ENCODE peak calls at places on chromosome 4, in six cellular contexts. P is IMR-90, I is hepatocyte, Y is upper lobe of right lung, Q is fibroblast of lung, X is body of pancreas. B is an unnamed sample.

GRCh38 chr4:85029453-85029852 is 63.0 kb upstream of the WDFY3 start:
- DNase-seq in P (no peak), I (no peak), Y (no peak), Q (no peak), X (no peak), B (no peak)

GRCh38 chr4:181662383-181662782 is 580.8 kb upstream of the TENM3 start:
- DNase-seq in P (peak), I (no peak), Y (no peak), Q (peak), X (no peak), B (no peak)

GRCh38 chr4:137663376-137664054 is 131.2 kb upstream of the PCDH18 start:
- DNase-seq in P (no peak), I (peak), Y (no peak), Q (no peak), X (no peak), B (no peak)

GRCh38 chr4:139957986-139958737 is 195.8 kb downstream of the MAML3 start:
- DNase-seq in P (no peak), I (no peak), Y (no peak), Q (no peak), X (no peak), B (no peak)

GRCh38 chr4:185911556-185912064 is 99.6 kb upstream of the SORBS2 start:
- DNase-seq in P (peak), I (no peak), Y (no peak), Q (peak), X (no peak), B (no peak)

GRCh38 chr4:14233126-14233525 is 605.6 kb upstream of the BOD1L1 start:
- DNase-seq in P (no peak), I (no peak), Y (no peak), Q (no peak), X (no peak), B (no peak)

GRCh38 chr4:76449362-76449767 is 14.3 kb downstream of the SHROOM3 start:
- DNase-seq in P (no peak), I (no peak), Y (no peak), Q (peak), X (no peak), B (no peak)

GRCh38 chr4:146243141-146243882 is 29.0 kb downstream of the REELD1 start:
- DNase-seq in P (peak), I (no peak), Y (peak), Q (peak), X (no peak), B (no peak)

GRCh38 chr4:19583827-19584569 is 667.7 kb upstream of the SLIT2 start:
- DNase-seq in P (no peak), I (no peak), Y (no peak), Q (peak), X (no peak), B (no peak)

GRCh38 chr4:173448919-173449641 is 50.2 kb upstream of the SCRG1 start:
- DNase-seq in P (peak), I (no peak), Y (no peak), Q (no peak), X (no peak), B (no peak)

GRCh38 chr4:105875233-105875632 is 20.0 kb upstream of the NPNT start:
- DNase-seq in P (no peak), I (no peak), Y (no peak), Q (no peak), X (no peak), B (no peak)

GRCh38 chr4:148166132-148166531 is 276.1 kb downstream of the NR3C2 start:
- DNase-seq in P (no peak), I (no peak), Y (no peak), Q (peak), X (no peak), B (no peak)

GRCh38 chr4:120718979-120719566 is 203.5 kb downstream of the PRDM5 start:
- DNase-seq in P (peak), I (peak), Y (no peak), Q (peak), X (no peak), B (no peak)

GRCh38 chr4:153931804-153932203 is 142.9 kb upstream of the SFRP2 start:
- DNase-seq in P (no peak), I (peak), Y (no peak), Q (peak), X (no peak), B (no peak)

GRCh38 chr4:8402640-8403039 is 37.9 kb downstream of the ACOX3 start:
- DNase-seq in P (no peak), I (no peak), Y (no peak), Q (no peak), X (no peak), B (no peak)

GRCh38 chr4:73853246-73853704 is at the start of gene PF4V1:
- DNase-seq in P (no peak), I (peak), Y (peak), Q (peak), X (peak), B (no peak)

GRCh38 chr4:184812181-184812542 is 13.6 kb downstream of the ACSL1 start:
- DNase-seq in P (no peak), I (no peak), Y (no peak), Q (no peak), X (no peak), B (no peak)

GRCh38 chr4:168569066-168569908 is 72.4 kb downstream of the PALLD start:
- DNase-seq in P (no peak), I (peak), Y (no peak), Q (peak), X (peak), B (no peak)

GRCh38 chr4:189001971-189002450 is 862.8 kb downstream of the TRIML1 start:
- DNase-seq in P (no peak), I (no peak), Y (peak), Q (no peak), X (no peak), B (no peak)

GRCh38 chr4:78493731-78494130 is 57.8 kb upstream of the ANXA3 start:
- DNase-seq in P (no peak), I (no peak), Y (no peak), Q (no peak), X (no peak), B (no peak)

GRCh38 chr4:9977518-9978031 is 43.7 kb downstream of the SLC2A9 start:
- DNase-seq in P (no peak), I (no peak), Y (no peak), Q (no peak), X (no peak), B (no peak)

GRCh38 chr4:5980436-5981155 is 37.6 kb downstream of the C4orf50 start:
- DNase-seq in P (no peak), I (no peak), Y (no peak), Q (no peak), X (no peak), B (no peak)

GRCh38 chr4:142549726-142550463 is 296.2 kb downstream of the INPP4B start:
- DNase-seq in P (peak), I (peak), Y (no peak), Q (peak), X (peak), B (peak)

GRCh38 chr4:48127882-48128394 is 6.1 kb downstream of the TXK start:
- DNase-seq in P (peak), I (peak), Y (peak), Q (peak), X (peak), B (peak)

GRCh38 chr4:186190456-186191265 is 706 bp upstream of the CYP4V2 start:
- DNase-seq in P (no peak), I (peak), Y (peak), Q (peak), X (no peak), B (peak)

GRCh38 chr4:122976111-122976510 is 53.7 kb upstream of the NUDT6 start:
- DNase-seq in P (no peak), I (no peak), Y (no peak), Q (no peak), X (no peak), B (no peak)
- H3K27ac ChIP-seq in P (no peak), I (no peak), Y (no peak), Q (no peak), X (no peak), B (no peak)

DNA sequence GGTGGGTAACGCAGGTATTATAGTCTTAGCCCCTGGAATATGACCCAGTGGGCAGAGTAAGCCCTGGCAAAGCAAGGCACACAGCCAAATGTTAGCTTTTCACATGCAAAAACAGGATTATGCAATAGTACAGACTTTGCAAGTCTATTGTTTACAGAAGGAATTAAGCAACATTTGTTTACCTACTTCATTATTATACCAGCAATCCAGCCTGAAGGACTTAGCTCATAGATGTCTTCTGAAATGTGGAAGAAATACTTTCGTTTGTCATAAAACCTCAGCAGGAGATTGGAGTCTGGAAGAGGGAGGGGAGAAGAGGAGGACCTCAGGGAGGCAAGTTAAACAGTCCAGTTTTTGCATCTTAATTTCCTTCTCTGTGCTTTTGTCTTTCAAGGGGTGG is 226.7 kb upstream of the CENPE start:
- DNase-seq in P (no peak), I (peak), Y (no peak), Q (no peak), X (peak), B (peak)
- TF ChIP-seq CTCF in P (no peak), I (no peak), Y (no peak), Q (no peak), X (no peak), B (no peak)

DNA sequence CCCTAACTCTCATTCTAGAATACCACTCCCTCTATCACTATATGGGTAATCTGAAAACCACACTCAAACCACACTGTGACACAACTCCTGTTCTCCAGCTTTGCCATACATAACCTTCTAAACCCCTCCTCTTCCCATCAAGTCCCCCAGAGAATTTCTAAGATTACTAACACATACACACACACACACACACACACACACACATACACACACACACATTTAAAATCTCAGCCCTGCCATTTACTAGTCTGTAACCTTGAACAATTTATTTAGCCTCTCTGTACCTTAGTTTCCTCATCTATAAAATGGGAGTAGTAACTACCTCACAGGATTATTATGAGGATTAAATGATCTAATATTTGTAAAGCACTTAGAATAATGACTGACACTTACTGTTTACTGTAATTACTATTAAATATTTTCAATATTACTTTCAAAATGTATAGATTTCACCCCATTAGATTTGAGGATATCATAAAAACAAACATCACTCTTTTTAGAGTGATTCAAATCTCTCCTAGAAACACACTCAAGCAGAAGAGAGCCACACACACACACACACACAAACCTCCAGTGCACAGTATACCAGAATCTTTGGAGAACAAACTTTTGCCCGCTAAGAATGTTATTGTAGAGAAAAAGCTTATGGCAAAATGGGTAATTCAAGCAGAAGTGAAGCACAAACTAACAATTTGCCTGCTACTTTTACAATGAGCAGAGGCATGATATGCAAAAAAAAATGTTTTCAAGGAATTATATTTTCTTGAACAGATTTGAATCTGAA is 3.8 kb downstream of the ANKRD50 start:
- DNase-seq in P (peak), I (no peak), Y (no peak), Q (peak), X (no peak), B (no peak)
- H3K27ac ChIP-seq in P (no peak), I (no peak), Y (no peak), Q (no peak), X (no peak), B (no peak)

GRCh38 chr4:128221556-128221955 is 66.1 kb downstream of the PGRMC2 start:
- DNase-seq in P (no peak), I (no peak), Y (no peak), Q (peak), X (no peak), B (no peak)

GRCh38 chr4:128225148-128225547 is 62.5 kb downstream of the PGRMC2 start:
- DNase-seq in P (peak), I (no peak), Y (no peak), Q (peak), X (no peak), B (no peak)

DNA sequence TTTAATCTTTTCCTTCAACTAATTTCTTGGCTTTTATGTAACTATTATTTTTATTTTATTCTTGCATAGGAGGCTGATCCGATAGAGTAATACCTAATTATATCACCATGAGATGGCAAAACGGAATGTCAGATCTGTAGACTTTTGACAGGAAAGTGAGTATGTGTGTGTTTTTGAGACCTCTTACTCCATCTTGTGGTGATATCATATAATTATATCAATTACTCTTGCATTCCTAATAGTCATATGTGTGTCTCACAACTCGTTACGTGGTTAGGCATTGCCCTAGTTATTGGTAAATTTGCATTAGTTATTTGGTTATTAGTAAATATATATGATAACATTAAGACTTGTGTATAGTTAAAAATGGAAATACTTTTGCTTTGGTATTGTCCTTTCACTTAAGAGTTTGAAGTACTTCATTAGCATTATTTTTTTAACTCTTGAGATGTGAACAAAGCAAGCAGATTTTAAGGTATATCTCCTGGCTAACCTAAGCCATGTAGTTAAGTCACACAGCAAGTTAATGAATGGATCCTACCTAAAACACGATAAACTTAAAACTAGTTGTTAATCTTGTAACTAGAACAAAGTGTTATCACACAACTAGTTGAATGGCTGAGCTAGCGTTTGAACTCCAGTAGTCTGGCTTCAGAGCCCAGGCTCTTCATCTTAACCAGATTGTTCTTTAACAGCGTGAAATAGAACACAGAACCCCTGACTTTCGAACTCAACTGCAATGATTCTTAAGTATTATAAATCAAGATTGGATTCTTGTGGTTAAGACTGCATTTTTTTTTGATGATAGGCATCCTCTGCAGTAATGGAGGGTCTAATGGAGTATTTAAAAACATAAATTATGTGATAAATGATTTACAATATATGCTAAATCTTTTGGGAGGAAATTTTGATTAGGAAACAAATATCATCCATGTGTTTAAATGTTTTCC is 67.1 kb downstream of the PGRMC2 start:
- DNase-seq in P (peak), I (no peak), Y (no peak), Q (peak), X (no peak), B (peak)
- TF ChIP-seq CTCF in P (peak), I (peak), Y (peak), Q (no peak), X (peak), B (peak)

GRCh38 chr4:166493828-166494432 is 620.9 kb downstream of the TLL1 start:
- DNase-seq in P (no peak), I (peak), Y (no peak), Q (peak), X (no peak), B (no peak)
- H3K27ac ChIP-seq in P (no peak), I (no peak), Y (no peak), Q (no peak), X (no peak), B (no peak)

GRCh38 chr4:158722917-158723793 is at the start of gene PPID:
- DNase-seq in P (peak), I (peak), Y (peak), Q (peak), X (peak), B (peak)
- TF ChIP-seq CTCF in P (no peak), I (no peak), Y (no peak), Q (peak), X (no peak), B (no peak)

DNA sequence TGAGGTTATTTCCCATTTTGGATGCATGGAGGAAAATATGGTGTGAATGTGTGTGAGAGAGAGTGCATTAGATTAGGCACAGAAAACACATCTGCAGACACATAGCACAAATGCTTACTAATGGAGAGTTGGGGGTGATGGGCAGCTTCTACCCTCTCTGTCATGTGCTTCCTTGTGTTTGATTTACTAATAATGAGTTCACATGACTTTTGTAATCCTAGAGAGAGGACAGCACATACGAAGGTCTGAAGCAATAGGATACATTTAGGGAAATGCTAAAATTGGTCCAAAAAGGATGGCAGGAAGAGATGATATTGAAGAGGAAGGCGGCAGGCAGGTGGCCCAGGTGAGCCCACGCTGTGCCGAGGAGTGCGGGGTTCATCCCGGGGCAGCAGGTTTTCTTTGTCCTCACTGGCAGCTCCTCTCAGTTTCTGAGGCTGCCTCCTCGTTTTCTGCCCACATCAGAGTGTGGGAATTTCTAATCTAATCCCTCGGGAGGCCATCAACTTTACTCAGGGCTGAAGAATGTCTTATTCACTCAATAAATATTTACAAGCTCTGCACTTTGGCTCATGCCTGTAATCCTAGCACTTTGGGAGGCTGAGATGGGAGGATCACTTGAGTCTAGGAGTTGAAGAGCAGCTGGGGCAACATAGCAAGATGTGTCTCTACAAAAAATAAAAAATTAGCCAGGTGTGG is 15.9 kb upstream of the MAP9 start:
- DNase-seq in P (peak), I (peak), Y (no peak), Q (peak), X (no peak), B (peak)
- H3K27ac ChIP-seq in P (peak), I (peak), Y (no peak), Q (peak), X (no peak), B (no peak)

GRCh38 chr4:169791527-169792156 is 33.9 kb upstream of the HPF1 start:
- DNase-seq in P (peak), I (peak), Y (no peak), Q (peak), X (peak), B (peak)
- TF ChIP-seq CTCF in P (peak), I (peak), Y (peak), Q (peak), X (peak), B (peak)